ENCODE peak calls at places on chromosomes 13 and 19, in ten cellular contexts. E is tibial artery; Z is neural progenitor cell; A is foreskin keratinocyte; K is GM23248; T is upper lobe of right lung; W is heart right ventricle; Q is fibroblast of lung; C is A549; I is CD4-positive, CD25-positive, alpha-beta regulatory T cell. Y is an unnamed sample. For H3K4me1, the result is how much of the 10 kb centered on the place peaks cover.

GRCh38 chr19:10553943-10554381 is 10.3 kb downstream of the ATG4D start:
- DNase-seq in W (no peak), T (no peak), A (peak), Z (no peak), C (no peak), Q (no peak), I (peak), K (no peak), E (no peak), Y (peak)

GRCh38 chr13:39976481-39976880 is 321.0 kb downstream of the COG6 start:
- DNase-seq in C (no peak), T (no peak), Z (peak), I (no peak), W (no peak), Q (no peak), K (no peak), E (no peak), A (peak), Y (no peak)

GRCh38 chr19:21877976-21878375 is 42.0 kb upstream of the ZNF43 start:
- DNase-seq in Q (no peak), I (no peak), C (no peak), E (no peak), W (no peak), A (no peak), T (no peak), K (no peak), Z (no peak), Y (no peak)

GRCh38 chr13:34303346-34303745 is 485.4 kb downstream of the RFC3 start:
- DNase-seq in I (no peak), Q (no peak), K (no peak), C (no peak), W (no peak), E (no peak), T (no peak), Z (no peak), A (peak), Y (no peak)

GRCh38 chr13:30572859-30573275 is 44.9 kb upstream of the USPL1 start:
- DNase-seq in E (no peak), Z (no peak), A (no peak), T (no peak), I (no peak), K (peak), W (peak), Q (peak), C (peak), Y (peak)

GRCh38 chr19:16386619-16387240 is 62.1 kb downstream of the KLF2 start:
- DNase-seq in I (peak), Z (peak), Q (peak), E (no peak), W (no peak), T (no peak), C (peak), A (no peak), K (peak), Y (peak)

GRCh38 chr19:18496980-18497256 is 25.0 kb downstream of the ELL start:
- DNase-seq in Z (no peak), K (no peak), T (no peak), C (no peak), E (no peak), I (no peak), W (no peak), A (peak), Q (no peak), Y (no peak)

GRCh38 chr13:93767917-93768422 is 541.4 kb downstream of the GPC6 start:
- DNase-seq in Z (no peak), A (no peak), K (no peak), C (no peak), I (no peak), W (no peak), Q (no peak), E (no peak), T (no peak), Y (no peak)

GRCh38 chr13:98576215-98576945 is 527 bp downstream of the STK24 start:
- DNase-seq in E (peak), Q (peak), K (peak), Z (peak), W (peak), C (no peak), I (peak), A (no peak), T (peak), Y (peak)

GRCh38 chr13:59706101-59706976 is 457.4 kb downstream of the DIAPH3 start:
- DNase-seq in T (no peak), A (no peak), W (no peak), C (no peak), K (no peak), Q (no peak), I (no peak), Z (no peak), E (no peak), Y (no peak)

GRCh38 chr13:109704771-109705628 is 81.4 kb downstream of the IRS2 start:
- DNase-seq in T (peak), C (peak), E (peak), I (no peak), Q (no peak), W (peak), Z (no peak), A (no peak), K (peak), Y (no peak)

GRCh38 chr19:50513746-50514345 is at the start of gene ASPDH:
- DNase-seq in K (no peak), Z (peak), I (no peak), W (no peak), C (no peak), E (no peak), T (no peak), A (no peak), Q (no peak), Y (no peak)

GRCh38 chr13:48038763-48039162 is 1.2 kb downstream of the NUDT15 start:
- DNase-seq in E (no peak), C (no peak), A (peak), T (no peak), Z (peak), I (no peak), W (no peak), Q (no peak), K (peak), Y (no peak)

GRCh38 chr19:6241680-6242079 is 38.1 kb downstream of the MLLT1 start:
- DNase-seq in W (no peak), C (no peak), Z (no peak), T (peak), I (no peak), Q (no peak), A (no peak), K (no peak), E (no peak), Y (no peak)

GRCh38 chr13:78487707-78488106 is 115.6 kb downstream of the POU4F1 start:
- DNase-seq in T (no peak), Z (no peak), Q (no peak), C (no peak), E (no peak), I (no peak), A (no peak), W (no peak), K (no peak), Y (no peak)

GRCh38 chr13:112168771-112169170 is 101.8 kb downstream of the SOX1 start:
- DNase-seq in Z (no peak), T (peak), I (no peak), A (no peak), Q (no peak), W (no peak), E (no peak), C (no peak), K (no peak), Y (no peak)

GRCh38 chr13:36207672-36208071 is 6.7 kb downstream of the SOHLH2 start:
- DNase-seq in C (no peak), T (no peak), E (no peak), I (no peak), W (no peak), Q (no peak), K (no peak), Z (no peak), A (no peak), Y (no peak)

GRCh38 chr13:102328909-102329308 is 72.9 kb downstream of the FGF14 start:
- DNase-seq in I (no peak), K (no peak), Q (no peak), Z (no peak), A (no peak), T (no peak), E (no peak), C (no peak), W (no peak), Y (no peak)

GRCh38 chr13:77002590-77003190 is 10.8 kb downstream of the CLN5 start:
- DNase-seq in C (peak), Z (peak), A (no peak), E (no peak), I (no peak), W (no peak), T (no peak), Q (peak), K (peak), Y (no peak)

GRCh38 chr13:98214008-98214643 is 37.1 kb upstream of the RNF113B start:
- DNase-seq in E (no peak), I (no peak), K (peak), W (peak), Z (no peak), A (peak), T (no peak), C (no peak), Q (peak), Y (no peak)

GRCh38 chr13:99260216-99260615 is 2.0 kb upstream of the GPR18 start:
- DNase-seq in C (no peak), K (peak), Z (no peak), T (no peak), W (no peak), Q (peak), A (no peak), I (no peak), E (no peak), Y (no peak)

GRCh38 chr13:52703482-52703881 is 36.1 kb downstream of the CNMD start:
- DNase-seq in I (no peak), Z (no peak), W (no peak), E (no peak), K (no peak), A (no peak), T (no peak), C (no peak), Q (no peak), Y (no peak)

GRCh38 chr13:44063881-44064280 is 184.2 kb downstream of the LACC1 start:
- DNase-seq in Z (no peak), C (no peak), T (no peak), A (no peak), E (no peak), I (no peak), W (no peak), Q (no peak), K (peak), Y (no peak)

GRCh38 chr13:33766724-33767123 is 51.2 kb upstream of the RFC3 start:
- DNase-seq in Z (no peak), W (no peak), T (no peak), E (no peak), C (no peak), I (no peak), A (no peak), K (no peak), Q (no peak), Y (no peak)

GRCh38 chr13:39895254-39895653 is 239.8 kb downstream of the COG6 start:
- DNase-seq in T (no peak), Z (no peak), E (no peak), W (no peak), A (no peak), K (no peak), C (no peak), I (no peak), Q (peak), Y (no peak)

DNA sequence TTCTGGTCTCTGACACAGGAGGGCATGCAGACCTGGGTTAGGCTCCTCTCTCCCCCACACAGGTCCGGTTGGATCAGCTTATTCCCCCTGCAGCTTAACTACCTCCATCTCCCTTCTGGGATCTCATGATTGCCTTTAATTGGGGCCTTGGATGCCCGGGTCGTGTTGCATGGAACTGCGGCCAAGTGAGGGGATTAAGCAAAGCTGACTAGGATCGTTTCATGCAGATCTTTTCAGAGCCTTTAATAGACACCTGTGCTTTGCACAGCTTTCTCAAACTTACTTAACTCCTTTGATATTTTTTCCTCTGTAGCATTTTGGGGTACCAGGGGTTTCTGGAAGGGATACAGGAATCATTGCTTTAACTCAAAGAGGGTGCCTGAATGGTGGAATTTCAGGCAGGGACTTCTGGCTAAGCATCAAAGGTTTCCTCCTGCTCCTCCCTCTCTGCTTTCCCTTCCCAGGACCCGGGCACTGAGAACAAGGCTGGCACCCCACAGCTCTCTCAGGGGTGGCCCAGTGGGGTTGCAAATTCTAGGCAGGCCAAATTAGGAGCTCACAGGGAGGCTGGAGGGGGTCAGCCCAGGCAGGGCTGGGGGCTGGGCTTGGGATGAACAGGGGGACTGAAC is 477 bp downstream of the NFILZ start:
- DNase-seq in Z (peak), I (no peak), Q (no peak), A (no peak), E (no peak), W (no peak), T (no peak), C (no peak), K (no peak), Y (no peak)
- H3K27ac ChIP-seq in Z (peak), I (no peak), Q (no peak), A (no peak), E (peak), W (no peak), T (peak), C (peak), K (no peak), Y (no peak)

DNA sequence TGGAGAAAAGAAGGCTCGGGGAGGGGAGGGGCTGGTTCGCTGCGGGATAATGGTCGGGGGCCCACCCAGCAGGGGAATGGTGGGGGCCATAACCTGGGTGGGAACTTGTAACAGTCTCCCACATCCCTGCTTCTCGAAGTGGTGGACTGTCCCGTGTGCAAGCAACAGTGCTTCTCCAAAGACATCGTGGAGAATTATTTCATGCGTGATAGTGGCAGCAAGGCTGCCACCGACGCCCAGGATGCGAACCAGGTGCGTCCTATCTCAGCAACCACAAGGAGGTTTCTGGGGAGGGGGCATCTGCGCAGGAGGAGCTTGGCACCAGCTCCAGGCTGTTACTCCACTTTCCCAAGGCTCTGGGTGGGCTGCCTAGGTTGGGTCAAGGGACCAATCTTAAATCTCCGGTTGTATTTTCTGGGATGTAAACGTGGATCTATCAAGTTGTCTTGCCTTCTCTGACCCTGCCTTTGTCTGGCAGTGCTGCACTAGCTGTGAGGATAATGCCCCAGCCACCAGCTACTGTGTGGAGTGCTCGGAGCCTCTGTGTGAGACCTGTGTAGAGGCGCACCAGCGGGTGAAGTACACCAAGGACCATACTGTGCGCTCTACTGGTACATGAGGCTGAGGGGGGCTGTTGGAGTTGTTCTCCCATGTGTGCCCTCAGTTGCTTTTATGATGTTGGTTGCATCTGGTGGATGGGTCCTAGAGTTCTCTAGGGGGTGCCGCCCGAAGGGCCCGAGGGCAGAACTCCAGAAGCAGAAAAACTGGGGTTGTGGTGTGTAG is 1.6 kb downstream of the TRIM28 start:
- DNase-seq in Z (peak), I (no peak), C (no peak), W (no peak), T (no peak), E (no peak), A (no peak), Q (no peak), K (peak), Y (no peak)
- H3K4me1 ChIP-seq in Z (under half), I (under half), C (under half), W (under half), T (under half), E (under half), A (under half), Q (under half), K (under half), Y (under half)

GRCh38 chr19:28292822-28293500 is 920.0 kb downstream of the UQCRFS1 start:
- DNase-seq in I (no peak), K (no peak), Z (no peak), T (no peak), E (no peak), Q (no peak), C (no peak), A (no peak), W (no peak), Y (no peak)

GRCh38 chr19:28288850-28289249 is 924.1 kb downstream of the UQCRFS1 start:
- DNase-seq in T (no peak), Z (no peak), C (no peak), A (no peak), E (no peak), K (no peak), Q (peak), W (no peak), I (no peak), Y (no peak)

GRCh38 chr19:28290963-28291657 is 921.8 kb downstream of the UQCRFS1 start:
- DNase-seq in T (no peak), K (no peak), I (no peak), C (no peak), W (no peak), Z (peak), A (no peak), E (no peak), Q (no peak), Y (no peak)

GRCh38 chr19:28291874-28292273 is 921.1 kb downstream of the UQCRFS1 start:
- DNase-seq in A (no peak), C (no peak), Z (no peak), I (no peak), Q (no peak), E (no peak), W (no peak), T (no peak), K (no peak), Y (no peak)

GRCh38 chr19:28289294-28290063 is 923.5 kb downstream of the UQCRFS1 start:
- DNase-seq in K (peak), T (no peak), Q (peak), C (no peak), A (no peak), E (no peak), W (no peak), Z (no peak), I (no peak), Y (no peak)
- H3K27ac ChIP-seq in K (no peak), T (no peak), Q (no peak), C (no peak), A (no peak), E (no peak), W (peak), Z (no peak), I (no peak), Y (no peak)

DNA sequence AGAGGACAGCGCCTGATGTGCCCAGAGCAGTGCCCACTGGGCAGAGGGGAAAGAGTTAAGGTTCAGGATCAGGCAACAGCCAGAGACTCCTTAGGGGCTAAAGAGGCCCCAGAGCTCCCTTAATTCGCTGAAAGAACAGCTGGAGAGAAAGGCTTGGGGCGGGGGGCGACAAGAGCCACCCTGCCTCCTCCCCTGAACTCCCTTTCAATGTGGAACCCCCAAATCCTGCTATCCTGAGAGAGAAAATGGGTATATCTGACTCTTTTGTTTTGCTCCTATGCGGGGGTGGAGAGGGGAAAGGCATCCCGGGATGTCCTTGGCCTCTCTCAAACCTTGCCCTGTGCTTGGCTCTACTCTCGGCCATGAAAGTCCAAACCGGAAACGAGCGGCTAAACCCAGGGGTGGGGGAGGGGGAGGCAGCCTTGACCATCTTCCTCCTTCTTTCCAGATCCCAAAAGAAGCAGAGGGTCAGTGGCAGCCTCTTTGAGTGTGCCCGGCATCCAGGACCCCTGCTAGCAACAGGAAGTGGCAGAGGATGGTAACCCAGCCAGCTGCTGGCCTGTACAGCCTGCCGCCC is 4.7 kb downstream of the PRKACA start:
- DNase-seq in I (no peak), Q (no peak), C (no peak), Z (no peak), A (no peak), T (no peak), E (peak), W (peak), K (peak), Y (no peak)
- H3K4me1 ChIP-seq in I (under half), Q (under half), C (under half), Z (under half), A (under half), T (under half), E (half or more), W (under half), K (under half), Y (under half)

GRCh38 chr19:56121180-56122167 is at the start of gene ZNF787:
- DNase-seq in K (peak), C (peak), I (peak), E (peak), T (peak), W (peak), Q (peak), Z (peak), A (peak), Y (peak)

GRCh38 chr19:56120371-56121179 is 520 bp downstream of the ZNF787 start:
- DNase-seq in K (peak), T (peak), E (peak), C (peak), W (peak), Q (peak), I (peak), A (no peak), Z (peak), Y (peak)

GRCh38 chr19:56119585-56119978 is 1.5 kb downstream of the ZNF787 start:
- DNase-seq in W (no peak), Q (peak), E (no peak), C (no peak), I (no peak), T (peak), A (no peak), K (peak), Z (no peak), Y (no peak)

GRCh38 chr19:56118666-56119584 is 2.2 kb downstream of the ZNF787 start:
- DNase-seq in T (no peak), I (no peak), K (peak), C (no peak), E (no peak), Q (no peak), Z (no peak), W (no peak), A (no peak), Y (no peak)

GRCh38 chr19:56120002-56120370 is 1.1 kb downstream of the ZNF787 start:
- DNase-seq in Q (no peak), A (no peak), C (no peak), Z (no peak), I (no peak), W (no peak), K (no peak), E (no peak), T (no peak), Y (no peak)
- H3K27ac ChIP-seq in Q (peak), A (peak), C (peak), Z (no peak), I (peak), W (peak), K (peak), E (peak), T (peak), Y (peak)